ENCODE peak calls at places on chromosomes 11 and 22, in ten cellular contexts. One of them, this sample, is unnamed.
A peak's percentile ranks its signal among the peaks of the same experiment; 100 is the strongest.

GRCh38 chr11:11640996-11641395 is 19.2 kb upstream of the GALNT18 start:
- DNase-seq in ELF-1: no peak
- DNase-seq in COR-L47: no peak
- DNase-seq in posterior cingulate gyrus: peak; percentile 48
- DNase-seq in upper lobe of right lung: no peak
- DNase-seq in effector CD4-positive, alpha-beta T cell: no peak
- DNase-seq in putamen: peak; percentile 69
- DNase-seq in HFF-Myc: no peak
- DNase-seq in stimulated activated CD8-positive, alpha-beta memory T cell treated with anti-CD3 and anti-CD28 coated beads, Interleukin-4, amount 100 ng/mL, for 4 hours: no peak
- DNase-seq in stimulated activated CD4-positive, alpha-beta T cell treated with anti-CD3 and anti-CD28 coated beads, Interleukin-1b, Interleukin-23, amount 100 ng/mL, for 4 hours: no peak
- DNase-seq in this sample: no peak

GRCh38 chr11:132824642-132825041 is 707.7 kb downstream of the OPCML start:
- DNase-seq in stimulated activated CD4-positive, alpha-beta T cell treated with anti-CD3 and anti-CD28 coated beads, Interleukin-1b, Interleukin-23, amount 100 ng/mL, for 4 hours: no peak
- DNase-seq in COR-L47: no peak
- DNase-seq in stimulated activated CD8-positive, alpha-beta memory T cell treated with anti-CD3 and anti-CD28 coated beads, Interleukin-4, amount 100 ng/mL, for 4 hours: no peak
- DNase-seq in effector CD4-positive, alpha-beta T cell: no peak
- DNase-seq in HFF-Myc: no peak
- DNase-seq in upper lobe of right lung: no peak
- DNase-seq in ELF-1: no peak
- DNase-seq in posterior cingulate gyrus: no peak
- DNase-seq in putamen: no peak
- DNase-seq in this sample: no peak

GRCh38 chr11:107018274-107018901 is at the start of gene GUCY1A2:
- DNase-seq in upper lobe of right lung: no peak
- DNase-seq in posterior cingulate gyrus: peak; percentile 22
- DNase-seq in COR-L47: no peak
- DNase-seq in stimulated activated CD4-positive, alpha-beta T cell treated with anti-CD3 and anti-CD28 coated beads, Interleukin-1b, Interleukin-23, amount 100 ng/mL, for 4 hours: no peak
- DNase-seq in stimulated activated CD8-positive, alpha-beta memory T cell treated with anti-CD3 and anti-CD28 coated beads, Interleukin-4, amount 100 ng/mL, for 4 hours: no peak
- DNase-seq in effector CD4-positive, alpha-beta T cell: no peak
- DNase-seq in HFF-Myc: no peak
- DNase-seq in ELF-1: no peak
- DNase-seq in putamen: peak; percentile 75
- DNase-seq in this sample: peak; percentile 59

GRCh38 chr11:65041206-65042035 is at the start of gene SAC3D1:
- DNase-seq in stimulated activated CD8-positive, alpha-beta memory T cell treated with anti-CD3 and anti-CD28 coated beads, Interleukin-4, amount 100 ng/mL, for 4 hours: peak; percentile 10
- DNase-seq in stimulated activated CD4-positive, alpha-beta T cell treated with anti-CD3 and anti-CD28 coated beads, Interleukin-1b, Interleukin-23, amount 100 ng/mL, for 4 hours: no peak
- DNase-seq in ELF-1: peak; percentile 75
- DNase-seq in upper lobe of right lung: peak; percentile 88
- DNase-seq in effector CD4-positive, alpha-beta T cell: peak; percentile 59
- DNase-seq in putamen: no peak
- DNase-seq in posterior cingulate gyrus: peak; percentile 35
- DNase-seq in HFF-Myc: no peak
- DNase-seq in COR-L47: peak; percentile 51
- DNase-seq in this sample: no peak

GRCh38 chr11:115518983-115519382 is 14.8 kb upstream of the CADM1 start:
- DNase-seq in stimulated activated CD4-positive, alpha-beta T cell treated with anti-CD3 and anti-CD28 coated beads, Interleukin-1b, Interleukin-23, amount 100 ng/mL, for 4 hours: no peak
- DNase-seq in posterior cingulate gyrus: no peak
- DNase-seq in effector CD4-positive, alpha-beta T cell: no peak
- DNase-seq in putamen: no peak
- DNase-seq in HFF-Myc: no peak
- DNase-seq in COR-L47: peak; percentile 50
- DNase-seq in ELF-1: no peak
- DNase-seq in stimulated activated CD8-positive, alpha-beta memory T cell treated with anti-CD3 and anti-CD28 coated beads, Interleukin-4, amount 100 ng/mL, for 4 hours: no peak
- DNase-seq in upper lobe of right lung: no peak
- DNase-seq in this sample: no peak

GRCh38 chr11:1160231-1161101 is 2.7 kb downstream of the MUC5AC start:
- DNase-seq in putamen: no peak
- DNase-seq in effector CD4-positive, alpha-beta T cell: no peak
- DNase-seq in posterior cingulate gyrus: no peak
- DNase-seq in stimulated activated CD8-positive, alpha-beta memory T cell treated with anti-CD3 and anti-CD28 coated beads, Interleukin-4, amount 100 ng/mL, for 4 hours: no peak
- DNase-seq in upper lobe of right lung: peak; percentile 53
- DNase-seq in HFF-Myc: no peak
- DNase-seq in stimulated activated CD4-positive, alpha-beta T cell treated with anti-CD3 and anti-CD28 coated beads, Interleukin-1b, Interleukin-23, amount 100 ng/mL, for 4 hours: no peak
- DNase-seq in ELF-1: no peak
- DNase-seq in COR-L47: no peak
- DNase-seq in this sample: no peak

GRCh38 chr22:46139895-46140350 is 10.4 kb upstream of the PPARA start:
- DNase-seq in COR-L47: no peak
- DNase-seq in effector CD4-positive, alpha-beta T cell: no peak
- DNase-seq in upper lobe of right lung: no peak
- DNase-seq in stimulated activated CD4-positive, alpha-beta T cell treated with anti-CD3 and anti-CD28 coated beads, Interleukin-1b, Interleukin-23, amount 100 ng/mL, for 4 hours: no peak
- DNase-seq in putamen: no peak
- DNase-seq in ELF-1: no peak
- DNase-seq in HFF-Myc: no peak
- DNase-seq in posterior cingulate gyrus: no peak
- DNase-seq in stimulated activated CD8-positive, alpha-beta memory T cell treated with anti-CD3 and anti-CD28 coated beads, Interleukin-4, amount 100 ng/mL, for 4 hours: no peak
- DNase-seq in this sample: no peak

GRCh38 chr11:133713406-133713805 is 131.9 kb downstream of the SPATA19 start:
- DNase-seq in posterior cingulate gyrus: no peak
- DNase-seq in upper lobe of right lung: no peak
- DNase-seq in effector CD4-positive, alpha-beta T cell: no peak
- DNase-seq in stimulated activated CD8-positive, alpha-beta memory T cell treated with anti-CD3 and anti-CD28 coated beads, Interleukin-4, amount 100 ng/mL, for 4 hours: no peak
- DNase-seq in HFF-Myc: no peak
- DNase-seq in putamen: no peak
- DNase-seq in COR-L47: no peak
- DNase-seq in stimulated activated CD4-positive, alpha-beta T cell treated with anti-CD3 and anti-CD28 coated beads, Interleukin-1b, Interleukin-23, amount 100 ng/mL, for 4 hours: no peak
- DNase-seq in ELF-1: no peak
- DNase-seq in this sample: no peak

GRCh38 chr11:61683961-61684869 is 4.0 kb downstream of the DAGLA start:
- DNase-seq in ELF-1: no peak
- DNase-seq in COR-L47: no peak
- DNase-seq in posterior cingulate gyrus: no peak
- DNase-seq in stimulated activated CD4-positive, alpha-beta T cell treated with anti-CD3 and anti-CD28 coated beads, Interleukin-1b, Interleukin-23, amount 100 ng/mL, for 4 hours: peak; percentile 31
- DNase-seq in putamen: no peak
- DNase-seq in HFF-Myc: no peak
- DNase-seq in upper lobe of right lung: no peak
- DNase-seq in effector CD4-positive, alpha-beta T cell: no peak
- DNase-seq in stimulated activated CD8-positive, alpha-beta memory T cell treated with anti-CD3 and anti-CD28 coated beads, Interleukin-4, amount 100 ng/mL, for 4 hours: peak; percentile 18
- DNase-seq in this sample: no peak

GRCh38 chr11:118230088-118230487 is 5.3 kb upstream of the JAML start:
- DNase-seq in posterior cingulate gyrus: no peak
- DNase-seq in stimulated activated CD8-positive, alpha-beta memory T cell treated with anti-CD3 and anti-CD28 coated beads, Interleukin-4, amount 100 ng/mL, for 4 hours: no peak
- DNase-seq in HFF-Myc: no peak
- DNase-seq in upper lobe of right lung: no peak
- DNase-seq in stimulated activated CD4-positive, alpha-beta T cell treated with anti-CD3 and anti-CD28 coated beads, Interleukin-1b, Interleukin-23, amount 100 ng/mL, for 4 hours: no peak
- DNase-seq in ELF-1: no peak
- DNase-seq in effector CD4-positive, alpha-beta T cell: peak; percentile 46
- DNase-seq in putamen: no peak
- DNase-seq in COR-L47: no peak
- DNase-seq in this sample: no peak

GRCh38 chr22:29914991-29915390 is 32.0 kb downstream of the MTMR3 start:
- DNase-seq in posterior cingulate gyrus: no peak
- DNase-seq in HFF-Myc: no peak
- DNase-seq in ELF-1: no peak
- DNase-seq in putamen: no peak
- DNase-seq in stimulated activated CD8-positive, alpha-beta memory T cell treated with anti-CD3 and anti-CD28 coated beads, Interleukin-4, amount 100 ng/mL, for 4 hours: no peak
- DNase-seq in stimulated activated CD4-positive, alpha-beta T cell treated with anti-CD3 and anti-CD28 coated beads, Interleukin-1b, Interleukin-23, amount 100 ng/mL, for 4 hours: no peak
- DNase-seq in COR-L47: no peak
- DNase-seq in effector CD4-positive, alpha-beta T cell: no peak
- DNase-seq in upper lobe of right lung: no peak
- DNase-seq in this sample: no peak

GRCh38 chr11:7056828-7057513 is 31.8 kb upstream of the RBMXL2 start:
- DNase-seq in ELF-1: no peak
- DNase-seq in posterior cingulate gyrus: no peak
- DNase-seq in effector CD4-positive, alpha-beta T cell: no peak
- DNase-seq in stimulated activated CD4-positive, alpha-beta T cell treated with anti-CD3 and anti-CD28 coated beads, Interleukin-1b, Interleukin-23, amount 100 ng/mL, for 4 hours: no peak
- DNase-seq in HFF-Myc: no peak
- DNase-seq in stimulated activated CD8-positive, alpha-beta memory T cell treated with anti-CD3 and anti-CD28 coated beads, Interleukin-4, amount 100 ng/mL, for 4 hours: no peak
- DNase-seq in upper lobe of right lung: no peak
- DNase-seq in putamen: no peak
- DNase-seq in COR-L47: no peak
- DNase-seq in this sample: no peak

GRCh38 chr22:35443338-35443737 is 43.4 kb downstream of the MCM5 start:
- DNase-seq in HFF-Myc: no peak
- DNase-seq in ELF-1: no peak
- DNase-seq in upper lobe of right lung: no peak
- DNase-seq in COR-L47: no peak
- DNase-seq in stimulated activated CD4-positive, alpha-beta T cell treated with anti-CD3 and anti-CD28 coated beads, Interleukin-1b, Interleukin-23, amount 100 ng/mL, for 4 hours: no peak
- DNase-seq in effector CD4-positive, alpha-beta T cell: no peak
- DNase-seq in posterior cingulate gyrus: no peak
- DNase-seq in putamen: no peak
- DNase-seq in stimulated activated CD8-positive, alpha-beta memory T cell treated with anti-CD3 and anti-CD28 coated beads, Interleukin-4, amount 100 ng/mL, for 4 hours: no peak
- DNase-seq in this sample: no peak